ENCODE peak calls at places on chromosome 4, in five cellular contexts. K, Y, H, F and D are unnamed samples.

GRCh38 chr4:46388860-46389259 is 1.1 kb downstream of the GABRA2 start:
- DNase-seq in K (no peak), Y (no peak), H (no peak), F (no peak), D (no peak)

GRCh38 chr4:57191523-57192034 is 81.4 kb upstream of the IGFBP7 start:
- DNase-seq in K (no peak), Y (no peak), H (no peak), F (no peak), D (peak; percentile 28)

GRCh38 chr4:112144546-112145325 is 518 bp upstream of the FAM241A start:
- DNase-seq in K (no peak), Y (no peak), H (no peak), F (no peak), D (no peak)

GRCh38 chr4:54165438-54165837 is 63.7 kb upstream of the PDGFRA start:
- DNase-seq in K (no peak), Y (peak; percentile 87), H (no peak), F (peak; percentile 88), D (peak; percentile 94)

GRCh38 chr4:4385729-4386295 is 1.1 kb upstream of the NSG1 start:
- DNase-seq in K (no peak), Y (no peak), H (no peak), F (no peak), D (no peak)

GRCh38 chr4:155403886-155404285 is 27.1 kb upstream of the MAP9 start:
- DNase-seq in K (no peak), Y (peak; percentile 14), H (no peak), F (peak; percentile 11), D (peak; percentile 27)

GRCh38 chr4:184450045-184450444 is 24.3 kb downstream of the IRF2 start:
- DNase-seq in K (no peak), Y (peak; percentile 54), H (no peak), F (peak; percentile 25), D (peak; percentile 55)

GRCh38 chr4:6476893-6477292 is 4.5 kb upstream of the PPP2R2C start:
- DNase-seq in K (no peak), Y (no peak), H (no peak), F (no peak), D (no peak)

GRCh38 chr4:1402021-1402515 is 4.2 kb downstream of the NKX1-1 start:
- DNase-seq in K (no peak), Y (no peak), H (no peak), F (no peak), D (no peak)

GRCh38 chr4:105520819-105521790 is 31.3 kb upstream of the ARHGEF38 start:
- DNase-seq in K (peak; percentile 45), Y (no peak), H (no peak), F (peak; percentile 53), D (peak; percentile 47)

GRCh38 chr4:93152461-93152860 is 676.1 kb upstream of the ATOH1 start:
- DNase-seq in K (no peak), Y (no peak), H (no peak), F (no peak), D (no peak)

GRCh38 chr4:185016946-185017797 is 1.1 kb upstream of the HELT start:
- DNase-seq in K (no peak), Y (no peak), H (no peak), F (no peak), D (no peak)

GRCh38 chr4:4480685-4481393 is 61.0 kb downstream of the STX18 start:
- DNase-seq in K (no peak), Y (peak; percentile 47), H (no peak), F (no peak), D (no peak)

GRCh38 chr4:25966171-25966570 is 52.2 kb downstream of the SMIM20 start:
- DNase-seq in K (no peak), Y (no peak), H (no peak), F (no peak), D (no peak)

GRCh38 chr4:110442788-110443187 is 33.2 kb upstream of the ENPEP start:
- DNase-seq in K (no peak), Y (no peak), H (no peak), F (no peak), D (no peak)

GRCh38 chr4:110411599-110412011 is 64.3 kb upstream of the ENPEP start:
- DNase-seq in K (no peak), Y (no peak), H (no peak), F (no peak), D (no peak)

GRCh38 chr4:183333983-183334382 is 11.8 kb upstream of the CLDN24 start:
- DNase-seq in K (no peak), Y (no peak), H (no peak), F (no peak), D (no peak)

GRCh38 chr4:74284074-74284473 is 24.2 kb upstream of the EPGN start:
- DNase-seq in K (no peak), Y (peak; percentile 55), H (no peak), F (no peak), D (peak; percentile 15)

GRCh38 chr4:65242156-65242846 is 428.0 kb downstream of the EPHA5 start:
- DNase-seq in K (no peak), Y (no peak), H (no peak), F (no peak), D (no peak)

GRCh38 chr4:183838987-183839712 is 66.0 kb upstream of the STOX2 start:
- DNase-seq in K (no peak), Y (no peak), H (no peak), F (peak; percentile 5), D (peak; percentile 5)

GRCh38 chr4:124703154-124703553 is 9.4 kb downstream of the ANKRD50 start:
- DNase-seq in K (no peak), Y (no peak), H (no peak), F (no peak), D (no peak)

GRCh38 chr4:7397206-7398103 is 37.3 kb downstream of the PSAPL1 start:
- DNase-seq in K (no peak), Y (no peak), H (no peak), F (no peak), D (no peak)

GRCh38 chr4:15451866-15452765 is 17.6 kb upstream of the CC2D2A start:
- DNase-seq in K (no peak), Y (peak; percentile 87), H (no peak), F (peak; percentile 95), D (peak; percentile 90)

GRCh38 chr4:163535657-163536056 is 41.2 kb downstream of the TMA16 start:
- DNase-seq in K (no peak), Y (no peak), H (no peak), F (no peak), D (no peak)
- TF ChIP-seq CTCF in K (no peak), Y (peak; percentile 4), H (no peak), F (no peak), D (peak; percentile 36)

GRCh38 chr4:40511017-40511614 is 118.5 kb downstream of the RBM47 start:
- DNase-seq in K (no peak), Y (no peak), H (no peak), F (no peak), D (no peak)

GRCh38 chr4:40515037-40515397 is 114.6 kb downstream of the RBM47 start:
- DNase-seq in K (no peak), Y (no peak), H (no peak), F (no peak), D (no peak)

GRCh38 chr4:40515398-40516293 is 114.0 kb downstream of the RBM47 start:
- DNase-seq in K (peak; percentile 87), Y (no peak), H (peak; percentile 33), F (no peak), D (no peak)

GRCh38 chr4:40516651-40517050 is 113.0 kb downstream of the RBM47 start:
- DNase-seq in K (no peak), Y (no peak), H (no peak), F (no peak), D (no peak)

GRCh38 chr4:40514409-40515025 is 115.1 kb downstream of the RBM47 start:
- DNase-seq in K (peak; percentile 38), Y (no peak), H (peak; percentile 56), F (no peak), D (no peak)
- H3K4me3 ChIP-seq in K (peak overlapping the region; percentile 34), Y (no peak overlapping the region), H (no peak overlapping the region), F (no peak overlapping the region), D (no peak overlapping the region)

GRCh38 chr4:79284893-79285292 is 41.0 kb downstream of the NAA11 start:
- DNase-seq in K (no peak), Y (no peak), H (no peak), F (no peak), D (no peak)
- TF ChIP-seq CTCF in K (no peak), Y (no peak), H (no peak), F (no peak), D (no peak)

GRCh38 chr4:166008510-166008909 is 135.5 kb downstream of the TLL1 start:
- DNase-seq in K (no peak), Y (no peak), H (no peak), F (no peak), D (no peak)

GRCh38 chr4:166014411-166014810 is 141.4 kb downstream of the TLL1 start:
- DNase-seq in K (no peak), Y (no peak), H (no peak), F (no peak), D (no peak)

GRCh38 chr4:166017804-166018203 is 144.8 kb downstream of the TLL1 start:
- DNase-seq in K (no peak), Y (no peak), H (no peak), F (no peak), D (no peak)

DNA sequence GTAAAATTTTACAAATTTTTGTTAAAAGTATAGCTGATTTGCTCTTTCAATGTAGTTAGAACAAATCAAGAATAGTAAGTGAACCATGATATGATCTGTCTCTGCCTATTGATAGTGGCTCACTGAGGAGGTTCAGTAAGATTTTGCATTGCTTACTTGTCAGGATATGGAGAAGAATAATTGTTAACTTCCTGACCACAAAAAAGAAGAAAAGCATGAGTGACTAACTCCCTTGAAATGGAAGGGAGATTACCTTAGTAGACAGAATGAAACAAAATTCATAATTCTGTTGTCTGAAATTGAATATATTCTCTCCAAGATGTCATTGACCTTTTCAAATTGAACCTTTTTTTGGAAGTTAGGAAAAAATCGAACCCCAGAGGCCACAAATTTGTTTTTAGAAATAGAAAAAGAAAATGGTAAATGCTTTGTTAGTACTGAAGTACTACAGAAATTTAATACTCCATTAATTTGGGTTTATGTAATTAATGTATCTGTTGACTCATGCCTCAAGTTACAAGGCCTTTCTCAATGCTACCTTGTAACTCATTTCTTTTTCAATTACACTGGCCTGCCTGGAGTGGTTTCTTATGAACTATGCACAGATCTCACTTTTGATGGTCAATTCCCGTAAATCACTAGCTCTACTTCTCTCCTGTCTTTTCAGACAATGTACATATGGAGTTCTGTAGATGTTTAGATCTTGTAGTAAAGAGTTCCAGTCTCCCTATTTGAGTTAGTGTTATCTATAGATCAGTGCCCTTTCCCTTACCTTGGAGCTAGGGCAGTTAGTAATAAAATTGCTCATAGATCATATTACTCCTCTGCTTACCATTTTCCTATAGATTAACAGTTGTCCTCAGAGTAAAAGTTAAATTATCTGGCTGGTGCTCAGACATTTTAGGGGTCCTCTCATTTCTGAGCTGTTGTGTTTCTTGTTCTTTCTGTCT is 139.4 kb downstream of the TLL1 start:
- DNase-seq in K (no peak), Y (no peak), H (no peak), F (no peak), D (peak; percentile 9)
- H3K4me3 ChIP-seq in K (no peak overlapping the region), Y (no peak overlapping the region), H (no peak overlapping the region), F (no peak overlapping the region), D (no peak overlapping the region)

DNA sequence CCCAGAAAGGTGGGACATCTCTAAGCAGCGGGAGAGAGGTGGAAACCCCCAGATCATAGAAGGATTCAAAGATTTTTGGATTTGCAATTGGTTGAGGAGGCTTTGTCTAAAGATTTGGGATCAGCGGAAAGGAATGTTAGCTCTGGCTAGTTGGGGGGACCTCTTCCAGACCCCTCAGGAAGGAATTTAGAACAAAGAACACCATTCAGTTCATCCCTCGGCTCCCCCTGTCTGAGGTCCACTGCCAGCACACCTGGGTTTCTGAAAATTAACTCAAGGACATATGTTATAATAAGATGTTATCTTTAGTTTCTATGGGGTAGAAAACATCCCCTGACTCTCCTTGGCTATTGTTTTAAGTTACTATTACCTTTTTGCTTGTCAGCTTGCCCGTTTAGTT is 163.6 kb downstream of the CEP135 start:
- DNase-seq in K (no peak), Y (no peak), H (no peak), F (no peak), D (no peak)
- TF ChIP-seq CTCF in K (no peak), Y (no peak), H (no peak), F (no peak), D (peak; percentile 10)

GRCh38 chr4:85669204-85669603 is 194.3 kb downstream of the ARHGAP24 start:
- DNase-seq in K (no peak), Y (no peak), H (no peak), F (no peak), D (no peak)
- H3K4me3 ChIP-seq in K (no peak overlapping the region), Y (no peak overlapping the region), H (no peak overlapping the region), F (no peak overlapping the region), D (no peak overlapping the region)